ENCODE peak calls at places on chromosomes 1 and 21, in ten cellular contexts. P, R, Z, C, B, H, T, E, X and I are unnamed samples.

GRCh38 chr1:50308883-50309282 is 114.4 kb downstream of the DMRTA2 start:
- DNase-seq in E (no peak), Z (no peak), T (peak; percentile 69), H (peak; percentile 27), P (peak; percentile 16), X (peak; percentile 53), C (no peak), R (no peak), B (peak; percentile 11), I (peak; percentile 14)

GRCh38 chr1:201488817-201489581 is 17.9 kb downstream of the CSRP1 start:
- DNase-seq in R (no peak), Z (peak; percentile 37), T (no peak), E (no peak), H (peak; percentile 94), P (no peak), X (peak; percentile 96), C (peak; percentile 51), B (peak; percentile 96), I (peak; percentile 93)

GRCh38 chr1:111597433-111597832 is 22.2 kb upstream of the RAP1A start:
- DNase-seq in T (no peak), B (peak; percentile 58), H (no peak), E (no peak), C (no peak), Z (no peak), R (no peak), X (no peak), P (no peak), I (no peak)

GRCh38 chr1:90835661-90836344 is 118.7 kb upstream of the BARHL2 start:
- DNase-seq in T (no peak), Z (no peak), P (no peak), X (no peak), E (no peak), R (no peak), C (no peak), B (no peak), H (no peak), I (no peak)

GRCh38 chr1:37602750-37603694 is 7.3 kb upstream of the GNL2 start:
- DNase-seq in H (peak; percentile 52), B (peak; percentile 29), C (no peak), X (peak; percentile 45), T (peak; percentile 38), E (peak; percentile 6), P (peak; percentile 30), R (no peak), Z (no peak), I (no peak)

GRCh38 chr1:20932437-20932977 is 145.4 kb upstream of the HP1BP3 start:
- DNase-seq in Z (no peak), C (no peak), B (no peak), E (no peak), X (no peak), R (no peak), H (no peak), P (no peak), T (no peak), I (no peak)

GRCh38 chr1:25472494-25472893 is 41.8 kb downstream of the MACO1 start:
- DNase-seq in E (no peak), H (no peak), X (no peak), B (no peak), R (no peak), Z (no peak), C (no peak), T (no peak), P (no peak), I (no peak)

GRCh38 chr1:112998592-112999235 is 42.7 kb upstream of the SLC16A1 start:
- DNase-seq in B (peak; percentile 99), Z (peak; percentile 17), T (no peak), P (no peak), R (no peak), C (no peak), E (peak; percentile 74), H (no peak), X (peak; percentile 77), I (peak; percentile 72)

GRCh38 chr1:110433803-110434202 is 17.1 kb upstream of the PROK1 start:
- DNase-seq in T (no peak), R (no peak), X (no peak), P (no peak), E (no peak), C (no peak), Z (no peak), H (peak; percentile 75), B (peak; percentile 93), I (peak; percentile 12)

GRCh38 chr1:208225954-208226937 is 17.9 kb downstream of the PLXNA2 start:
- DNase-seq in E (no peak), C (no peak), H (no peak), X (no peak), T (no peak), Z (no peak), R (no peak), B (peak; percentile 72), P (no peak), I (no peak)

GRCh38 chr1:44454704-44455103 is 49.6 kb downstream of the RNF220 start:
- DNase-seq in X (no peak), C (no peak), B (no peak), H (no peak), R (no peak), Z (no peak), T (no peak), P (no peak), E (no peak), I (no peak)

GRCh38 chr1:85216697-85217096 is 15.9 kb upstream of the SYDE2 start:
- DNase-seq in R (no peak), C (no peak), B (no peak), X (no peak), T (no peak), Z (no peak), P (no peak), E (no peak), H (no peak), I (no peak)

GRCh38 chr1:154151311-154151710 is 3.6 kb downstream of the NUP210L start:
- DNase-seq in C (no peak), R (no peak), P (no peak), H (no peak), T (no peak), Z (no peak), B (peak; percentile 30), X (peak; percentile 26), E (no peak), I (no peak)

GRCh38 chr21:14773777-14774345 is 227.7 kb upstream of the SAMSN1 start:
- DNase-seq in X (peak; percentile 67), P (peak; percentile 3), B (peak; percentile 1), T (peak; percentile 58), R (peak; percentile 42), Z (no peak), E (no peak), H (peak; percentile 77), C (no peak), I (no peak)

GRCh38 chr1:7387053-7387861 is 383.8 kb upstream of the VAMP3 start:
- DNase-seq in E (no peak), B (peak; percentile 51), P (no peak), X (no peak), H (peak; percentile 71), R (no peak), C (no peak), T (no peak), Z (no peak), I (peak; percentile 39)

GRCh38 chr21:45698493-45698947 is 55.0 kb downstream of the PCBP3 start:
- DNase-seq in C (peak; percentile 55), T (no peak), E (no peak), Z (peak; percentile 3), X (peak; percentile 61), R (no peak), H (peak; percentile 95), P (no peak), B (peak; percentile 97), I (peak; percentile 94)

GRCh38 chr1:46532498-46533178 is 18.8 kb downstream of the KNCN start:
- DNase-seq in B (peak; percentile 41), T (no peak), E (peak; percentile 56), Z (peak; percentile 55), C (peak; percentile 45), X (peak; percentile 73), H (peak; percentile 55), R (no peak), P (peak; percentile 74), I (peak; percentile 45)

GRCh38 chr21:35212393-35213127 is 163.5 kb upstream of the RUNX1 start:
- DNase-seq in H (peak; percentile 50), C (no peak), Z (no peak), E (no peak), X (peak; percentile 38), B (peak; percentile 54), T (no peak), P (no peak), R (no peak), I (peak; percentile 84)

GRCh38 chr1:226761322-226761721 is 22.2 kb upstream of the ITPKB start:
- DNase-seq in X (no peak), C (no peak), Z (no peak), R (no peak), E (no peak), B (peak; percentile 87), H (peak; percentile 48), T (no peak), P (no peak), I (no peak)

GRCh38 chr1:10252508-10252907 is 42.1 kb downstream of the KIF1B start:
- DNase-seq in T (no peak), P (no peak), X (peak; percentile 23), C (peak; percentile 26), B (peak; percentile 73), R (no peak), H (peak; percentile 65), E (no peak), Z (no peak), I (peak; percentile 54)

GRCh38 chr1:205914730-205915129 is 28.5 kb downstream of the SLC26A9 start:
- DNase-seq in C (no peak), P (no peak), R (no peak), X (no peak), T (no peak), B (no peak), E (no peak), Z (no peak), H (no peak), I (no peak)

GRCh38 chr1:15064217-15064929 is 89.2 kb upstream of the TMEM51 start:
- DNase-seq in C (no peak), Z (no peak), B (no peak), H (peak; percentile 22), P (no peak), R (no peak), T (no peak), X (no peak), E (no peak), I (no peak)

GRCh38 chr1:17128361-17128760 is 9.1 kb upstream of the PADI2 start:
- DNase-seq in B (peak; percentile 94), P (no peak), R (peak; percentile 42), X (peak; percentile 94), C (peak; percentile 72), E (no peak), T (no peak), Z (no peak), H (peak; percentile 84), I (peak; percentile 99)

GRCh38 chr1:113396585-113396984 is 6.3 kb downstream of the MAGI3 start:
- DNase-seq in P (no peak), Z (no peak), H (peak; percentile 89), C (peak; percentile 42), T (no peak), X (peak; percentile 57), B (peak; percentile 85), E (no peak), R (no peak), I (peak; percentile 84)

GRCh38 chr1:169488157-169488556 is 2.4 kb upstream of the SLC19A2 start:
- DNase-seq in R (no peak), H (no peak), E (no peak), X (no peak), T (no peak), P (no peak), Z (no peak), B (no peak), C (no peak), I (no peak)

GRCh38 chr1:223695941-223696340 is 16.4 kb upstream of the CAPN2 start:
- DNase-seq in Z (no peak), P (no peak), T (no peak), E (no peak), B (no peak), R (no peak), C (no peak), X (no peak), H (no peak), I (no peak)

GRCh38 chr1:236039736-236040670 is 24.9 kb downstream of the NID1 start:
- DNase-seq in E (no peak), P (no peak), R (no peak), X (no peak), Z (no peak), T (no peak), H (no peak), B (peak; percentile 67), C (no peak), I (no peak)

GRCh38 chr1:44524180-44524579 is 119.1 kb downstream of the RNF220 start:
- DNase-seq in C (no peak), T (no peak), H (no peak), P (peak; percentile 34), E (no peak), X (no peak), Z (no peak), R (no peak), B (no peak), I (no peak)